ENCODE peak calls at places on chromosomes 3 and 15, in ten cellular contexts. W, E, C, A, D, N, H, S, L and K are unnamed samples. For H3K4me1 and H3K9me3, the result is how much of the 10 kb centered on the place peaks cover.

GRCh38 chr15:48996276-48996675 is 32.6 kb upstream of the SHC4 start:
- DNase-seq in W (no peak), E (no peak), C (no peak), A (no peak), D (no peak), N (no peak), H (no peak), S (no peak), L (no peak), K (no peak)

GRCh38 chr3:151503074-151503473 is 42.2 kb upstream of the IGSF10 start:
- DNase-seq in W (no peak), E (no peak), C (no peak), A (no peak), D (no peak), N (no peak), H (no peak), S (no peak), L (no peak), K (no peak)

GRCh38 chr3:155202626-155203025 is 90.9 kb downstream of the STRIT1 start:
- DNase-seq in W (no peak), E (no peak), C (peak), A (no peak), D (no peak), N (no peak), H (no peak), S (no peak), L (no peak), K (no peak)

GRCh38 chr3:34212671-34213070 is 414.2 kb downstream of the PDCD6IP start:
- DNase-seq in W (no peak), E (no peak), C (peak), A (no peak), D (no peak), N (no peak), H (no peak), S (no peak), L (no peak), K (no peak)

GRCh38 chr3:55969634-55970033 is 482.5 kb upstream of the WNT5A start:
- DNase-seq in W (no peak), E (no peak), C (no peak), A (no peak), D (no peak), N (no peak), H (no peak), S (no peak), L (no peak), K (no peak)

GRCh38 chr3:159170436-159171003 is 368.7 kb downstream of the MFSD1 start:
- DNase-seq in W (peak), E (no peak), C (no peak), A (no peak), D (no peak), N (no peak), H (no peak), S (no peak), L (no peak), K (no peak)

GRCh38 chr3:161332792-161333191 is 38.5 kb downstream of the SPTSSB start:
- DNase-seq in W (peak), E (no peak), C (no peak), A (no peak), D (no peak), N (no peak), H (no peak), S (no peak), L (no peak), K (no peak)

GRCh38 chr3:11915621-11916417 is 69.1 kb upstream of the TAMM41 start:
- DNase-seq in W (no peak), E (no peak), C (no peak), A (no peak), D (no peak), N (no peak), H (no peak), S (peak), L (no peak), K (no peak)

GRCh38 chr15:31867536-31868442 is 162.5 kb upstream of the CHRNA7 start:
- DNase-seq in W (peak), E (peak), C (peak), A (peak), D (peak), N (no peak), H (peak), S (peak), L (peak), K (peak)

GRCh38 chr3:123066896-123067688 is at the start of gene PDIA5:
- DNase-seq in W (peak), E (peak), C (peak), A (peak), D (peak), N (peak), H (peak), S (peak), L (peak), K (peak)

GRCh38 chr3:155154255-155154654 is 74.1 kb downstream of the MME start:
- DNase-seq in W (no peak), E (no peak), C (peak), A (no peak), D (no peak), N (no peak), H (no peak), S (no peak), L (no peak), K (no peak)

DNA sequence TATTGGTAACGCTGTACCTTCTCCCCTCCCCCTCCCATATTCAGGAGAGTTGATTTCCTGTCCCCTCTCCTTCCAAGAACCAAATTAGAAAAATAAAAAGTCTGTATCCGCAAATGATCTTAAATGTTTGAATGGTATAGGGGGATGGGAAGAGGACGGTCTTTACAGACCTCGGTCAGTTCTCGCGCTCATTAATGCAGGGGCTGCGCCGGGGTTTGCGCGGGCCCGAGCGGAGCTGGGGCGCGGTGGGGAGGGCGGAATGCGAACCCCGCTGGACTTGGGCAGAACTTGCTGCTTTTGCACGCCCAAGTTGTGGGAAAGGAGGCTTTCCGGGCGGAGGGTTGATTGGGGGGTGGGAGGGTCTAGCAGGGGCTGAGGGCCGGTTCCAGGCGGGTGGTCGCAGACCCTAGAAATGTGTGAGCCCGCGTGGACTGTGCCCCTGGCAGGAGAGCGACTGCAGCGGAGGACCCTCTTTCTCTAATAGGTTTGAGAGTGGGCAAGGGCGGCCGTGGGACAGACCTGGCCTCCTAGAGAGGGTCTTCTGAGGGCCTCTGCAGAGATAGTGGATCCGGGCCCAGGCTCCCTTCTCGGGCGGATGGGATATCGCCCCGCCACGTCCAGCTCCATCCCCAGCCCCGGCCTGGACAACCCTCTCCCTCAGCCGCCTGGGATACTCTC is 11.1 kb downstream of the NR2F2 start:
- DNase-seq in W (no peak), E (no peak), C (peak), A (peak), D (no peak), N (peak), H (no peak), S (no peak), L (no peak), K (no peak)
- H3K4me1 ChIP-seq in W (under half), E (under half), C (under half), A (under half), D (under half), N (half or more), H (under half), S (under half), L (under half), K (under half)

GRCh38 chr15:68581725-68582124 is 2.9 kb downstream of the CORO2B start:
- DNase-seq in W (no peak), E (no peak), C (no peak), A (no peak), D (peak), N (peak), H (no peak), S (no peak), L (no peak), K (no peak)

GRCh38 chr15:68578960-68579935 is at the start of gene CORO2B:
- DNase-seq in W (peak), E (peak), C (peak), A (no peak), D (no peak), N (no peak), H (peak), S (peak), L (peak), K (peak)

GRCh38 chr15:68580883-68581155 is 2.0 kb downstream of the CORO2B start:
- DNase-seq in W (no peak), E (no peak), C (no peak), A (no peak), D (no peak), N (no peak), H (no peak), S (no peak), L (no peak), K (no peak)

GRCh38 chr15:68578175-68578959 is 426 bp upstream of the CORO2B start:
- DNase-seq in W (peak), E (peak), C (peak), A (peak), D (peak), N (peak), H (peak), S (peak), L (peak), K (no peak)

DNA sequence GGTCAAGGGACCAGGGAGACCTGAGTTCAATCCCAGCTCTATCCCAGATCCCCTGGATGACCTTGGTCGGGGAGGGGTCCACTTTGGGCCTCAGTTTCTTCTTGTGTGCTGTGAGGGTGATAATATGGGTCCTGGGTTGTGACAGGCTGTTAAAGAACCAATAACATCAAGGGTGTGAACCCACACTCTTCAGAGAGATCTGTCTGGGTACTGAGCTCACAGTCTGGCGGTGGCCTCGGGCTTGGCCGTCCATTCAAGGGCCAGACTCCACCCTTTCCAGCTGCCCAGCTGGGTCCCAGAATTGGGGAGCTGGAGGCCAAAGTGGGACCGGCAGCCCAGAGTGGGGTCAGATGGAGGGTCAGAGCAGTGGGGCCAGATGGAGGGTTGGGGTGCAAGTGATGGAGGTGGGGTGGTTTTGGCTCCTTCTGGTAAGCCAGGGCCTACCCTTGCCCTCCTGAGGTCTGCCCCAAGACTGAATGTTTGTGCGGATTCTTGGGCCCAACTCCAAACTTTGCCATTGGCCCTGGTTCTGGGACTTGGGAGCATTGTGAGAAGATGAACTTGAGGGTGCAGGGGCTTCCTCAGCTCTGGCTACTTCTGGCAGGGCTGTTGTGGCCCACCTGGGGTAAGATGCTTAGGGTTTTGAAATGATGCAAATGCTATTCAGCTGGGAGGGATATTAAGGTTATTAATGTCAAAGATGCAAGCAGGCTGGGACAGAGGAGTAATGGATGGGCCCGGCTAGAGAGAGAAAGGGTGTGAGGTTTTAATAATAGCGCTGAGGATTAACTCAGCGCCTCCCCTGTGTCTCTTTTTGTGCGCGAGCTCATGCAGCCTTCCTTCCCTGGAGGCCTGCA is 1.5 kb downstream of the CORO2B start:
- DNase-seq in W (no peak), E (no peak), C (no peak), A (no peak), D (peak), N (peak), H (no peak), S (no peak), L (peak), K (peak)
- H3K4me3 ChIP-seq in W (no peak), E (no peak), C (peak), A (peak), D (no peak), N (no peak), H (no peak), S (peak), L (peak), K (peak)

GRCh38 chr15:27774191-27774590 is 324.9 kb downstream of the OCA2 start:
- DNase-seq in W (no peak), E (no peak), C (no peak), A (no peak), D (no peak), N (no peak), H (no peak), S (no peak), L (no peak), K (no peak)
- H3K9me3 ChIP-seq in W (under half), E (under half), C (under half), A (under half), D (under half), N (under half), H (under half), S (under half), L (under half), K (under half)

GRCh38 chr15:78052545-78052944 is 25.0 kb downstream of the TBC1D2B start:
- DNase-seq in W (no peak), E (no peak), C (no peak), A (no peak), D (no peak), N (no peak), H (no peak), S (no peak), L (no peak), K (no peak)
- H3K4me1 ChIP-seq in W (under half), E (under half), C (under half), A (half or more), D (half or more), N (half or more), H (half or more), S (half or more), L (half or more), K (half or more)

GRCh38 chr3:192336286-192336685 is 391.1 kb downstream of the FGF12 start:
- DNase-seq in W (no peak), E (no peak), C (no peak), A (no peak), D (no peak), N (no peak), H (no peak), S (no peak), L (no peak), K (no peak)
- H3K4me3 ChIP-seq in W (no peak), E (no peak), C (no peak), A (no peak), D (no peak), N (no peak), H (no peak), S (no peak), L (no peak), K (no peak)

DNA sequence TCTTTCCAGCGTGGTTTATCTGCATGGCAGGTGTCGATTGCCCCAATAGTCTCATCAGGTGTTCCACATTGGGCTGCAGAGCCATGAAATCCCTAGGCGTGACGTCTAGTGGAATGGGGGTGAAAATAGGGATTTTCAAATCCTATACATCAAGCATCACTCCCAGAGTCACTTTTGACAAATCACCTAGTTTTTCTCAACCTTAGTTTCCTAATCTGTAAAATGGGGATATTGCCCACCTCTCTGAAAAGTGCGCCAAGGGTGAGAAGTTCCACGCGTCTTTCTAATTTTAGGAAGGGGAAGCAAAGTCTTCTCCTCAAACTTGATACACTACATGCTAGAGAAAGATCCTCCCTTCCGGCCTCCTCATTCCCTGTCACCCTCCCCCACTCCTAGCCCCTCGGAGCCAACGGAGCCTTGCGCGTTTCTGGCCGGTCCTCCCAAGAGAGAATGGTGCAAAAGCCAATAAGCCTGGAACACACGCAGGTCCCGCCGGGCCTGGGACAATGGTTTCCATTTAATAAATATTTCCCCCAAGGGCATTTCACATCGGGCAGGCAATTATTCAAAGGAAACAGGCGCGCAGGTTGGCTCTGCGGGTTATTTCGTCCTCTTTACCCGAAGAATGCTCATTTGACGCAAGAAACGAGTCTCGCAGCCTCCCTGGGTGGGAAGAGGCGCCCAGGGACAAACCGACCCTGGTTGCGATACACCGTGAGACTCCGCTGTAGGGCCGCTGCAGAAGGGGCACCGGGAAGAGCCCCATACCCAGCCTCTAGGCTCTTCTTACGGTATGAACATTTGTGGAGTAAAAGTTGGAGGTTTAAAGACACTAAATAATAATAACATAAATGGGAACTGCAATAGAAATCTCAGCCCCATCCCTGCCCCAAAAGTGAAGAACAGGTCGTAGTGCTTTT is 1.2 kb upstream of the SOX14 start:
- DNase-seq in W (no peak), E (no peak), C (no peak), A (no peak), D (no peak), N (no peak), H (no peak), S (no peak), L (no peak), K (no peak)
- H3K9me3 ChIP-seq in W (under half), E (under half), C (under half), A (under half), D (under half), N (under half), H (under half), S (under half), L (under half), K (under half)

DNA sequence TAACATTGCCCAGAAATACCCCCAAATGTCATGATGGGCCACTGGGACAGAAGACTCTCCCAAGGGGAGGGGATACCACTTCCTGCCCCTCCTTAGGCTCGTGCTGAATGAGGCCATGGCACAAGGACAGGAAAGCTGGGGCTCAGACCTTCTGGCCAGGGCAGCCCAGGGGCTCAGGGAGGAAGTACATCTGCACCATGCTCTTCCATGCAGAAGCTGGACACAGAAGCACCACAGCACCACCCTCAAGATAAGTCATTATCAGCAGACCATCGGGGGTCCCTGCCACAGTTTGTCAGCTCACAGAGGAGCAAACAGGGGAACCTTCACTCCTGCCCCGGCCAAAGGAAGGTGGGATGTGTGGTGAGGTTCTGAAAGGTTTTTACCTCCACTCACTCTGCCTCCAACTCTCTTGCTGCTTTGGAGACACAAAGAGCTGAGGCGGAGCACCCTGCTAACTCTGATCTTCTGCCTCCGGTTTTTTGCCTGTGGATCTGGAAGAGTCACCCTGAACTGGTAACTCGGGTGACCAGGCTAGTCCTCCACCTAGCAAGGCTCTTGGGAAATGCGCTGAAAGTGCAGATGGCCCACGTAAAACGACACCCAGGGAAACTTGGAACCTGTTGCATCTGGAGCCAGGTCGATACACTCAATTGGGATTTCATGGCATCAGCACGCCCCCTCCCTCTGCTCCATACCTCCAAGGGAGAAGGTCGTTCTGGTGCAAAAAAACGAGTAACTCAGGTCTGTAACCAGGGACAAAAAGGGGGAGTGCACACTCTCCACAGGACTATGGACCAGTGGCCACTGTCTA is 8.3 kb downstream of the BMF start:
- DNase-seq in W (no peak), E (no peak), C (no peak), A (no peak), D (peak), N (no peak), H (peak), S (peak), L (no peak), K (no peak)
- H3K4me1 ChIP-seq in W (half or more), E (under half), C (half or more), A (half or more), D (half or more), N (half or more), H (half or more), S (half or more), L (half or more), K (half or more)

GRCh38 chr3:75242012-75242411 is 422.1 kb upstream of the FRG2C start:
- DNase-seq in W (no peak), E (no peak), C (no peak), A (no peak), D (no peak), N (no peak), H (no peak), S (no peak), L (no peak), K (no peak)
- H3K4me3 ChIP-seq in W (no peak), E (no peak), C (no peak), A (no peak), D (no peak), N (no peak), H (no peak), S (no peak), L (no peak), K (no peak)